ENCODE peak calls at places on chromosomes 2 and 18, in five cellular contexts. R is breast epithelium, B is endothelial cell of umbilical vein, W is suprapubic skin, D is GM12878. I is an unnamed sample.

GRCh38 chr2:235658371-235659174 is 164.7 kb downstream of the AGAP1 start:
- DNase-seq in R (no peak), B (peak; percentile 18), W (no peak), D (no peak), I (no peak)

GRCh38 chr2:218745160-218745558 is 34.5 kb downstream of the TTLL4 start:
- DNase-seq in R (no peak), D (no peak), B (no peak), W (no peak), I (no peak)

GRCh38 chr2:1481406-1482252 is 68.4 kb downstream of the TPO start:
- DNase-seq in R (no peak), B (no peak), W (peak; percentile 45), D (no peak), I (no peak)

GRCh38 chr2:238097988-238098853 is 1.9 kb upstream of the ESPNL start:
- DNase-seq in R (no peak), W (peak; percentile 74), B (peak; percentile 79), D (no peak), I (no peak)

GRCh38 chr2:164771897-164772296 is 69.7 kb downstream of the COBLL1 start:
- DNase-seq in D (no peak), W (no peak), R (no peak), B (peak; percentile 22), I (no peak)

GRCh38 chr2:96662360-96662759 is 19.8 kb downstream of the FER1L5 start:
- DNase-seq in D (no peak), R (no peak), B (no peak), W (no peak), I (no peak)

GRCh38 chr18:33664528-33664927 is 86.5 kb downstream of the ASXL3 start:
- DNase-seq in W (no peak), D (no peak), B (no peak), R (no peak), I (no peak)

GRCh38 chr18:70454705-70455322 is 166.0 kb downstream of the SOCS6 start:
- DNase-seq in D (no peak), B (peak; percentile 67), R (no peak), W (no peak), I (no peak)

GRCh38 chr2:157194097-157194688 is 63.3 kb upstream of the GALNT5 start:
- DNase-seq in R (no peak), D (no peak), B (peak; percentile 78), W (no peak), I (no peak)

GRCh38 chr2:190722061-190722759 is 73.3 kb downstream of the NAB1 start:
- DNase-seq in W (no peak), B (peak; percentile 46), R (no peak), D (peak; percentile 79), I (no peak)

GRCh38 chr2:229921101-229921891 is 513 bp downstream of the TRIP12 start:
- DNase-seq in D (no peak), R (peak; percentile 61), B (peak; percentile 33), W (peak; percentile 82), I (peak; percentile 63)

GRCh38 chr2:217289153-217289908 is 429.5 kb upstream of the TNP1 start:
- DNase-seq in R (no peak), B (no peak), D (no peak), W (no peak), I (no peak)

GRCh38 chr2:179376881-179377280 is 112.2 kb upstream of the SESTD1 start:
- DNase-seq in R (no peak), W (no peak), D (no peak), B (no peak), I (no peak)

GRCh38 chr18:49212819-49213218 is 247.6 kb downstream of the DYM start:
- DNase-seq in W (no peak), R (no peak), D (no peak), B (no peak), I (no peak)

GRCh38 chr2:237214281-237214680 is 128.6 kb downstream of the COPS8 start:
- DNase-seq in D (no peak), B (no peak), R (no peak), W (no peak), I (no peak)

GRCh38 chr2:124485659-124486058 is 460.6 kb downstream of the CNTNAP5 start:
- DNase-seq in R (no peak), W (no peak), B (no peak), D (no peak), I (no peak)

GRCh38 chr18:78794031-78794430 is 185.6 kb upstream of the SALL3 start:
- DNase-seq in D (no peak), R (no peak), W (no peak), B (no peak), I (no peak)

GRCh38 chr2:241216211-241216761 is 27.8 kb downstream of the ANO7 start:
- DNase-seq in W (no peak), R (no peak), B (no peak), D (no peak), I (no peak)

GRCh38 chr2:203383038-203383437 is 54.8 kb downstream of the ABI2 start:
- DNase-seq in B (no peak), D (no peak), R (no peak), W (no peak), I (no peak)

GRCh38 chr2:79817288-79817687 is 304.4 kb downstream of the CTNNA2 start:
- DNase-seq in W (no peak), D (no peak), B (no peak), R (no peak), I (no peak)

GRCh38 chr2:50525423-50525822 is 506.5 kb downstream of the NRXN1 start:
- DNase-seq in D (no peak), W (no peak), R (no peak), B (no peak), I (no peak)

GRCh38 chr2:129224486-129224885 is 755.0 kb upstream of the RAB6C start:
- DNase-seq in D (no peak), B (no peak), R (no peak), W (no peak), I (no peak)

GRCh38 chr2:148914463-148914862 is 39.4 kb downstream of the KIF5C start:
- DNase-seq in D (no peak), R (no peak), B (no peak), W (no peak), I (no peak)

GRCh38 chr2:147578529-147578928 is 266.3 kb upstream of the ACVR2A start:
- DNase-seq in B (no peak), D (no peak), W (no peak), R (no peak), I (no peak)

GRCh38 chr2:27710640-27711430 is 47.1 kb downstream of the SLC4A1AP start:
- DNase-seq in B (no peak), R (no peak), D (no peak), W (no peak), I (no peak)

GRCh38 chr2:234304945-234305344 is 191.9 kb downstream of the ARL4C start:
- DNase-seq in W (no peak), B (no peak), R (no peak), D (no peak), I (no peak)

GRCh38 chr2:65514555-65515195 is 82.3 kb upstream of the SPRED2 start:
- DNase-seq in W (no peak), B (no peak), D (no peak), R (no peak), I (no peak)

GRCh38 chr18:49020621-49021021 is 69.9 kb upstream of the SMAD7 start:
- DNase-seq in R (peak; percentile 49), W (peak; percentile 69), D (no peak), B (no peak), I (no peak)

GRCh38 chr18:39772155-39772919 is 2182.7 kb upstream of the PIK3C3 start:
- DNase-seq in B (no peak), R (no peak), D (no peak), W (no peak), I (no peak)

GRCh38 chr18:65409266-65409665 is 341.5 kb upstream of the CDH7 start:
- DNase-seq in B (no peak), R (no peak), W (no peak), D (no peak), I (no peak)

GRCh38 chr2:6845312-6845711 is 20.4 kb downstream of the CMPK2 start:
- DNase-seq in B (no peak), W (no peak), R (no peak), D (no peak), I (no peak)
- H3K9me3 ChIP-seq in B (peaks cover 4% of the 10 kb centered on the region), W (peaks cover 51% of the 10 kb centered on the region), R (peaks cover 65% of the 10 kb centered on the region), D (peaks cover 30% of the 10 kb centered on the region), I (peaks cover 48% of the 10 kb centered on the region)

GRCh38 chr2:197883354-197884032 is 79.1 kb downstream of the PLCL1 start:
- DNase-seq in D (no peak), R (no peak), B (no peak), W (no peak), I (no peak)
- H3K4me1 ChIP-seq in D (no peaks in the 10 kb centered on the region), R (no peaks in the 10 kb centered on the region), B (peaks cover 3% of the 10 kb centered on the region), W (peaks cover 12% of the 10 kb centered on the region), I (no peaks in the 10 kb centered on the region)

GRCh38 chr2:47815764-47816163 is 32.8 kb downstream of the MSH6 start:
- DNase-seq in B (no peak), W (no peak), R (no peak), D (no peak), I (no peak)

GRCh38 chr2:47808614-47809013 is 25.7 kb downstream of the MSH6 start:
- DNase-seq in D (no peak), B (no peak), R (no peak), W (no peak), I (no peak)

GRCh38 chr2:47811668-47812067 is 28.7 kb downstream of the MSH6 start:
- DNase-seq in W (no peak), R (no peak), D (no peak), B (no peak), I (no peak)

GRCh38 chr2:47809903-47810302 is 27.0 kb downstream of the MSH6 start:
- DNase-seq in B (no peak), D (no peak), R (no peak), W (no peak), I (no peak)

DNA sequence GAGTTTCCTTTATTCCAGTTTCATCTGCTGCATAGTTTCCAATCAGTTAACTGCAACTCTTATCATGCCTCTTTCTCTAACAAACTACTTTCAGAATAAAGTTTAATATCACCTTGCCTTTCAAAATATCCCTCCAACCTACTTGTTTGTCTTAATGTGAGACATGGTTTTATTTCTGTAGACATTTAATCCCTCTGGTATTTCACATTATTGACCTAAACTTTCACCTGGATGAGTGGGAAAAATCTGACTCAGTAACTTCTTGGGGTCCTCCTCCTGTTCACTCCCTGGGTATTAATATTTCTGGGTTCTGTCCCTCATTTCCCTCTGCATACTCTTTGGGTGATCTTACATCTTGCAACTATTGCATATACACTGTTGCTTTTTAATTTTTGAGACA is 27.9 kb downstream of the MSH6 start:
- DNase-seq in R (no peak), D (no peak), W (no peak), B (no peak), I (no peak)
- H3K27ac ChIP-seq in R (no peak overlapping the region), D (no peak overlapping the region), W (no peak overlapping the region), B (no peak overlapping the region), I (no peak overlapping the region)

DNA sequence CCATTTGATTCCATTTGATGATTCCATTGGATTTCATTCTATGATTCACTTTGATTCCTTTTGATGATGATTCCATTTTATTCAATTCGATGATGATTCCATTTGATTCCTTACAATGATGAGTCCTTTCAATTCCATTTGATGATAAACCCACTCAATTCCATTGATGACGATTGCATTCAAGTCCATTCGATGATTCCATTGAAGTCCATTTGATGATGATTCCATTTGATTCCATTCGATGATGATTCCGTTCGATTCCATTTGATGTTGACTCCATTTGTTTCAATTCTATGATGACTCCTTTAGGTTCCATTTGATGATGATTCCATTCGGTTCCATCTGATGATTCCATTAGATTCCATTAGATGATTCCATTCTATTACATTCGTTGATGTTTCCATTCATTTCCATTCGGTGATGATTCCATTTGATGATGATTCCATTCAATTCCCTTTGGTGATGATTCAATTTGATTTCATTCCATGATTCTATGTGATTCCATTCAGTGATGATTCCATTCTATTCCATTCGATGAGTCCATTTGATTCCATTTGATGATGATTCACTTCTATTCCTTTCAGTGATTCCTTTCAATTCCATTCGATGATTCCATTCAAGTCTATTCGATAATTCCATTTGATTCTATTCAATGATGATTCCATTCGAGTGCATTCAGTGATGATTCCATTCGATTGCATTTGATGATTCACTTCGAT is 1106.0 kb downstream of the RPIA start:
- DNase-seq in W (no peak), B (no peak), R (no peak), D (no peak), I (no peak)
- H3K9me3 ChIP-seq in W (peaks cover 74% of the 10 kb centered on the region), B (peaks cover 47% of the 10 kb centered on the region), R (peaks cover 41% of the 10 kb centered on the region), D (no peaks in the 10 kb centered on the region), I (peaks cover 5% of the 10 kb centered on the region)

I was measured in effector memory CD4-positive, alpha-beta T cell.